ENCODE peak calls at places on chromosomes 6 and 20, in nine cellular contexts. One of them, this sample, is unnamed.

GRCh38 chr6:52522151-52522626 is 54.7 kb downstream of the TRAM2 start:
- DNase-seq in spleen: no peak
- DNase-seq in neural progenitor cell: no peak
- DNase-seq in AG10803: peak; percentile 69
- DNase-seq in iPS DF 6.9: no peak
- DNase-seq in mesendoderm: no peak
- DNase-seq in SJCRH30: no peak
- DNase-seq in neuronal stem cell: no peak
- DNase-seq in A549: no peak
- DNase-seq in this sample: no peak

GRCh38 chr6:139409026-139409425 is 34.6 kb upstream of the CITED2 start:
- DNase-seq in spleen: no peak
- DNase-seq in neural progenitor cell: no peak
- DNase-seq in AG10803: peak; percentile 97
- DNase-seq in iPS DF 6.9: no peak
- DNase-seq in mesendoderm: peak; percentile 26
- DNase-seq in SJCRH30: no peak
- DNase-seq in neuronal stem cell: no peak
- DNase-seq in A549: no peak
- DNase-seq in this sample: no peak

GRCh38 chr6:33665957-33666356 is 44.8 kb downstream of the ITPR3 start:
- DNase-seq in spleen: no peak
- DNase-seq in neural progenitor cell: no peak
- DNase-seq in AG10803: no peak
- DNase-seq in iPS DF 6.9: no peak
- DNase-seq in mesendoderm: peak; percentile 37
- DNase-seq in SJCRH30: no peak
- DNase-seq in neuronal stem cell: no peak
- DNase-seq in A549: no peak
- DNase-seq in this sample: no peak

GRCh38 chr6:46419576-46420002 is 71.7 kb downstream of the RCAN2 start:
- DNase-seq in spleen: no peak
- DNase-seq in neural progenitor cell: peak; percentile 69
- DNase-seq in AG10803: peak; percentile 73
- DNase-seq in iPS DF 6.9: no peak
- DNase-seq in mesendoderm: peak; percentile 68
- DNase-seq in SJCRH30: peak; percentile 40
- DNase-seq in neuronal stem cell: peak; percentile 47
- DNase-seq in A549: peak; percentile 8
- DNase-seq in this sample: peak; percentile 5

GRCh38 chr6:3885262-3886036 is 36.3 kb downstream of the FAM50B start:
- DNase-seq in spleen: no peak
- DNase-seq in neural progenitor cell: no peak
- DNase-seq in AG10803: no peak
- DNase-seq in iPS DF 6.9: no peak
- DNase-seq in mesendoderm: peak; percentile 85
- DNase-seq in SJCRH30: peak; percentile 20
- DNase-seq in neuronal stem cell: no peak
- DNase-seq in A549: peak; percentile 23
- DNase-seq in this sample: no peak

GRCh38 chr6:91081452-91082067 is 494.7 kb upstream of the MAP3K7 start:
- DNase-seq in spleen: no peak
- DNase-seq in neural progenitor cell: peak; percentile 71
- DNase-seq in AG10803: peak; percentile 48
- DNase-seq in iPS DF 6.9: peak; percentile 45
- DNase-seq in mesendoderm: peak; percentile 81
- DNase-seq in SJCRH30: peak; percentile 29
- DNase-seq in neuronal stem cell: peak; percentile 50
- DNase-seq in A549: peak; percentile 2
- DNase-seq in this sample: no peak

GRCh38 chr20:48131581-48131980 is 346.3 kb upstream of the SULF2 start:
- DNase-seq in spleen: no peak
- DNase-seq in neural progenitor cell: no peak
- DNase-seq in AG10803: peak; percentile 67
- DNase-seq in iPS DF 6.9: no peak
- DNase-seq in mesendoderm: no peak
- DNase-seq in SJCRH30: peak; percentile 65
- DNase-seq in neuronal stem cell: no peak
- DNase-seq in A549: no peak
- DNase-seq in this sample: no peak

GRCh38 chr6:109690740-109691687 is at the start of the genes AK9 and FIG4:
- DNase-seq in spleen: peak; percentile 98
- DNase-seq in neural progenitor cell: peak; percentile 96
- DNase-seq in AG10803: peak; percentile 89
- DNase-seq in iPS DF 6.9: peak; percentile 78
- DNase-seq in mesendoderm: peak; percentile 97
- DNase-seq in SJCRH30: peak; percentile 91
- DNase-seq in neuronal stem cell: peak; percentile 87
- DNase-seq in A549: peak; percentile 58
- DNase-seq in this sample: peak; percentile 82

DNA sequence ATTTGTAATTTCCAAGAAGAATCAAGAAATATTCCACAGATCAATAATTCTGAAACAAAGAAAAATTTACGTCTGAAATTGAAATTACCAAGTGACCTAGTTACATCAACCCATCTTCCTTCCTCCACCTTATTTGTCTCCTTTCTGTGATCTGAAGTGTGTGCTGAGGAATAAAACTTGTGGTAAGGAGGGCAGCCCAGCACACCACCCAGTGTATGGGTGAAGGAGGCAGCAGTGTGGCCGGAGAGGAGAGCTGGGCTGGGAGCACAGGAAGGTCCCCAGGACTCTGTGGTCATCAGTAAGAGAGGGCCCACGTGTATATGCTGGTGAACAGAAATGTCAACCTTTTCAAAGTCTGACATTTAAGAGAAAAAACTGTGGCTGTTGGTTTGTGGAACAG is 11.3 kb upstream of the CCR6 start:
- DNase-seq in spleen: no peak
- DNase-seq in neural progenitor cell: no peak
- DNase-seq in AG10803: no peak
- DNase-seq in iPS DF 6.9: no peak
- DNase-seq in mesendoderm: no peak
- DNase-seq in SJCRH30: no peak
- DNase-seq in neuronal stem cell: no peak
- DNase-seq in A549: no peak
- DNase-seq in this sample: peak; percentile 52
- H3K4me3 ChIP-seq in spleen: peak overlapping the region; percentile 17
- H3K4me3 ChIP-seq in neural progenitor cell: no peak overlapping the region
- H3K4me3 ChIP-seq in AG10803: no peak overlapping the region
- H3K4me3 ChIP-seq in iPS DF 6.9: no peak overlapping the region
- H3K4me3 ChIP-seq in mesendoderm: no peak overlapping the region
- H3K4me3 ChIP-seq in SJCRH30: no peak overlapping the region
- H3K4me3 ChIP-seq in neuronal stem cell: no peak overlapping the region
- H3K4me3 ChIP-seq in A549: no peak overlapping the region
- H3K4me3 ChIP-seq in this sample: peak overlapping the region; percentile 87

DNA sequence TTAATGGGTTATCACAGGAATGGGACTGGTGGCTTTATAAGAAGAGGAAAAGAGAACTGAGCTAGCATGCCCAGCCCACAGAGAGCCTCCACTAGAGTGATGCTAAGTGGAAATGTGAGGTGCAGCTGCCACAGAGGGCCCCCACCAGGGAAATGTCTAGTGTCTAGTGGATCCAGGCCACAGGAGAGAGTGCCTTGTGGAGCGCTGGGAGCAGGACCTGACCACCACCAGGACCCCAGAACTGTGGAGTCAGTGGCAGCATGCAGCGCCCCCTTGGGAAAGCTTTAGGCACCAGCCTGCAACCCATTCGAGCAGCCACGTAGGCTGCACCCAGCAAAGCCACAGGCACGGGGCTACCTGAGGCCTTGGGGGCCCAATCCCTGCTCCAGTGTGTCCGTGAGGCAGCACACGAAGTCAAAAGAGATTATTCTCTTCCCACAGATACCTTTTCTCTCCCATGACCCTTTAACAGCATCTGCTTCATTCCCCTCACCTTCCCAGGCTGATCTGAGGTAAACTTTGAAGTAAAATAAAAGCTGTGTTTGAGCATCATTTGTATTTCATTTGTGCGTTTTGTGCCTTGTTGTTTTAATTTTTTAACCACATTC is 4.4 kb downstream of the HLA-E start:
- DNase-seq in spleen: peak; percentile 83
- DNase-seq in neural progenitor cell: peak; percentile 60
- DNase-seq in AG10803: no peak
- DNase-seq in iPS DF 6.9: no peak
- DNase-seq in mesendoderm: peak; percentile 32
- DNase-seq in SJCRH30: no peak
- DNase-seq in neuronal stem cell: no peak
- DNase-seq in A549: no peak
- DNase-seq in this sample: peak; percentile 47
- H3K4me3 ChIP-seq in spleen: peak overlapping the region; percentile 96
- H3K4me3 ChIP-seq in neural progenitor cell: no peak overlapping the region
- H3K4me3 ChIP-seq in AG10803: no peak overlapping the region
- H3K4me3 ChIP-seq in iPS DF 6.9: no peak overlapping the region
- H3K4me3 ChIP-seq in mesendoderm: no peak overlapping the region
- H3K4me3 ChIP-seq in SJCRH30: no peak overlapping the region
- H3K4me3 ChIP-seq in neuronal stem cell: no peak overlapping the region
- H3K4me3 ChIP-seq in A549: no peak overlapping the region
- H3K4me3 ChIP-seq in this sample: no peak overlapping the region

GRCh38 chr6:138402833-138403187 is 1.2 kb upstream of the HEBP2 start:
- DNase-seq in spleen: no peak
- DNase-seq in neural progenitor cell: no peak
- DNase-seq in AG10803: no peak
- DNase-seq in iPS DF 6.9: no peak
- DNase-seq in mesendoderm: no peak
- DNase-seq in SJCRH30: no peak
- DNase-seq in neuronal stem cell: no peak
- DNase-seq in A549: no peak
- DNase-seq in this sample: no peak
- H3K4me3 ChIP-seq in spleen: peak overlapping the region; percentile 71
- H3K4me3 ChIP-seq in neural progenitor cell: no peak overlapping the region
- H3K4me3 ChIP-seq in AG10803: peak overlapping the region; percentile 79
- H3K4me3 ChIP-seq in iPS DF 6.9: no peak overlapping the region
- H3K4me3 ChIP-seq in mesendoderm: no peak overlapping the region
- H3K4me3 ChIP-seq in SJCRH30: peak overlapping the region; percentile 75
- H3K4me3 ChIP-seq in neuronal stem cell: no peak overlapping the region
- H3K4me3 ChIP-seq in A549: peak overlapping the region; percentile 70
- H3K4me3 ChIP-seq in this sample: peak overlapping the region; percentile 2

GRCh38 chr6:10419749-10420545 is 5.1 kb upstream of the TFAP2A start:
- DNase-seq in spleen: no peak
- DNase-seq in neural progenitor cell: no peak
- DNase-seq in AG10803: no peak
- DNase-seq in iPS DF 6.9: no peak
- DNase-seq in mesendoderm: no peak
- DNase-seq in SJCRH30: no peak
- DNase-seq in neuronal stem cell: no peak
- DNase-seq in A549: no peak
- DNase-seq in this sample: no peak
- H3K4me3 ChIP-seq in spleen: no peak overlapping the region
- H3K4me3 ChIP-seq in neural progenitor cell: peak overlapping the region; percentile 33
- H3K4me3 ChIP-seq in AG10803: no peak overlapping the region
- H3K4me3 ChIP-seq in iPS DF 6.9: peak overlapping the region; percentile 42
- H3K4me3 ChIP-seq in mesendoderm: no peak overlapping the region
- H3K4me3 ChIP-seq in SJCRH30: no peak overlapping the region
- H3K4me3 ChIP-seq in neuronal stem cell: no peak overlapping the region
- H3K4me3 ChIP-seq in A549: no peak overlapping the region
- H3K4me3 ChIP-seq in this sample: no peak overlapping the region

DNA sequence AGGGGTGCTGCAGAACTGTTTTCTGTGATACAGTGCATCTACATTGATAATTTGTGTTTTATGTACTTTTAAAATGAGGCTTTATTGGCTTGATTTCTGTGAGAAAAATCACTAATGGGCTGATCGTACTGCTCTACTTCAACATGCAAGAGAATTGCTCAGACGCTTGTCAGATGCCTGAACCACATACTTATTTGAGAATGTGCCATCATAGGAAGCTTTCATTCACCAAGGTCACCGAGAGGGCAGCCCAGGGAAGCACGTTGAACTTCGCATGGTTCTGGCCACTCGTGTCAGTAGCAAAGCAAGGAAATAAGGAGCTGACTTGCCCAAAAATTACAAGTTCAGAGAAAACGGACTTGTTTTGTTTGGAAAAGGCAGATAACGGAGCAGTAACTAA is 168.5 kb upstream of the AKAP12 start:
- DNase-seq in spleen: no peak
- DNase-seq in neural progenitor cell: no peak
- DNase-seq in AG10803: peak; percentile 88
- DNase-seq in iPS DF 6.9: no peak
- DNase-seq in mesendoderm: no peak
- DNase-seq in SJCRH30: no peak
- DNase-seq in neuronal stem cell: no peak
- DNase-seq in A549: no peak
- DNase-seq in this sample: no peak
- H3K4me3 ChIP-seq in spleen: no peak overlapping the region
- H3K4me3 ChIP-seq in neural progenitor cell: no peak overlapping the region
- H3K4me3 ChIP-seq in AG10803: peak overlapping the region; percentile 20
- H3K4me3 ChIP-seq in iPS DF 6.9: no peak overlapping the region
- H3K4me3 ChIP-seq in mesendoderm: no peak overlapping the region
- H3K4me3 ChIP-seq in SJCRH30: no peak overlapping the region
- H3K4me3 ChIP-seq in neuronal stem cell: no peak overlapping the region
- H3K4me3 ChIP-seq in A549: peak overlapping the region; percentile 8
- H3K4me3 ChIP-seq in this sample: no peak overlapping the region

DNA sequence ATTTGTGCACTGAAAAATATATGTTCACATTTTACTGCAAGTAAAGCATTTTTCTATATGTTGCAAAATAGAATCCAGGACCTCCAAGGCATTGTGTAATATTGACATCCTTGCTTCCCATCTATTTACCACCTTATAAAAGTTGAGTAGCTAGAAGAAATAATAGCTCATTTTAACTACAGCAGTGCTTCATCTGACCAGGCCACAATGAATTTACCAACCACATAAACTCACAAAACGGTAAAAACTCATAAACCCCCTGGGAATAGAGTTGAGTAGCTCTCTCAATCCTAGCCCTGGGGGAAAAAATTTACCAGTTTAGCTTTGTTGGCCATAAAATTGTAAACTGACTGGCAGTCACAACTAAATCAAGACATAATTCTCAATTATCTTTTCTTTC is 3.9 kb downstream of the ATXN1 start:
- DNase-seq in spleen: no peak
- DNase-seq in neural progenitor cell: no peak
- DNase-seq in AG10803: peak; percentile 30
- DNase-seq in iPS DF 6.9: no peak
- DNase-seq in mesendoderm: no peak
- DNase-seq in SJCRH30: no peak
- DNase-seq in neuronal stem cell: no peak
- DNase-seq in A549: no peak
- DNase-seq in this sample: no peak
- H3K4me3 ChIP-seq in spleen: no peak overlapping the region
- H3K4me3 ChIP-seq in neural progenitor cell: no peak overlapping the region
- H3K4me3 ChIP-seq in AG10803: no peak overlapping the region
- H3K4me3 ChIP-seq in iPS DF 6.9: no peak overlapping the region
- H3K4me3 ChIP-seq in mesendoderm: no peak overlapping the region
- H3K4me3 ChIP-seq in SJCRH30: no peak overlapping the region
- H3K4me3 ChIP-seq in neuronal stem cell: no peak overlapping the region
- H3K4me3 ChIP-seq in A549: no peak overlapping the region
- H3K4me3 ChIP-seq in this sample: no peak overlapping the region

This sample was measured in CD4-positive, alpha-beta memory T cell.